ENCODE peak calls at places on chromosome 17, in five cellular contexts. Y, S, Q, R and N are unnamed samples.

GRCh38 chr17:61533797-61534196 is 57.2 kb downstream of the NACA2 start:
- DNase-seq in R (no peak), Y (no peak), S (no peak), Q (no peak), N (no peak)

GRCh38 chr17:67096609-67097008 is 52.3 kb downstream of the CACNG1 start:
- DNase-seq in Q (no peak), Y (no peak), R (no peak), S (no peak), N (no peak)

GRCh38 chr17:77675816-77676799 is 282.4 kb upstream of the TNRC6C start:
- DNase-seq in Q (no peak), S (no peak), R (no peak), Y (no peak), N (no peak)

GRCh38 chr17:39774043-39774442 is 36.3 kb downstream of the GRB7 start:
- DNase-seq in Q (no peak), S (no peak), Y (no peak), R (no peak), N (no peak)

GRCh38 chr17:11889266-11889665 is 108.0 kb downstream of the ZNF18 start:
- DNase-seq in Q (no peak), R (no peak), S (no peak), Y (no peak), N (no peak)

GRCh38 chr17:39169101-39169500 is 3.1 kb upstream of the ARL5C start:
- DNase-seq in Y (no peak), S (no peak), R (no peak), Q (no peak), N (no peak)

GRCh38 chr17:77466140-77466539 is 325.4 kb downstream of the SEC14L1 start:
- DNase-seq in S (no peak), Q (no peak), Y (no peak), R (no peak), N (no peak)

GRCh38 chr17:13288248-13288647 is 270.4 kb upstream of the ELAC2 start:
- DNase-seq in S (no peak), R (no peak), Q (no peak), Y (no peak), N (no peak)

GRCh38 chr17:164536-165235 is 16.8 kb downstream of the DOC2B start:
- DNase-seq in R (peak), Y (no peak), S (peak), Q (peak), N (peak)

GRCh38 chr17:79045830-79046500 is 22.0 kb downstream of the C1QTNF1 start:
- DNase-seq in Y (peak), Q (peak), R (peak), S (peak), N (peak)

GRCh38 chr17:40074175-40074512 is 11.4 kb downstream of the THRA start:
- DNase-seq in Q (no peak), R (no peak), Y (no peak), S (no peak), N (no peak)

GRCh38 chr17:57138956-57139576 is 54.0 kb downstream of the AKAP1 start:
- DNase-seq in Y (no peak), S (no peak), Q (no peak), R (no peak), N (peak)

GRCh38 chr17:75010683-75011406 is 1.6 kb upstream of the MRPL58 start:
- DNase-seq in R (peak), Y (no peak), S (peak), Q (peak), N (peak)

GRCh38 chr17:32958418-32958817 is 30.5 kb downstream of the TMEM98 start:
- DNase-seq in Q (no peak), S (no peak), R (no peak), Y (no peak), N (no peak)

GRCh38 chr17:42365136-42365535 is 23.1 kb downstream of the STAT3 start:
- DNase-seq in Q (no peak), S (no peak), R (no peak), Y (no peak), N (peak)

GRCh38 chr17:39981207-39982068 is 831 bp downstream of the PSMD3 start:
- DNase-seq in R (no peak), Q (no peak), S (no peak), Y (no peak), N (peak)

GRCh38 chr17:43564080-43564594 is 18.0 kb upstream of the ETV4 start:
- DNase-seq in R (no peak), Y (no peak), Q (no peak), S (no peak), N (no peak)

GRCh38 chr17:60525347-60525623 is 757 bp downstream of the APPBP2 start:
- DNase-seq in S (no peak), Y (no peak), R (no peak), Q (no peak), N (no peak)

GRCh38 chr17:56777859-56778258 is 55.9 kb downstream of the C17orf67 start:
- DNase-seq in Q (no peak), R (no peak), S (no peak), Y (no peak), N (peak)

GRCh38 chr17:35087731-35088646 is 24.5 kb upstream of the RFFL start:
- DNase-seq in Y (no peak), R (peak), Q (peak), S (peak), N (peak)

GRCh38 chr17:11383157-11383556 is 142.1 kb downstream of the SHISA6 start:
- DNase-seq in Q (no peak), S (no peak), R (no peak), Y (no peak), N (no peak)

GRCh38 chr17:9271989-9272388 is 250.7 kb downstream of the NTN1 start:
- DNase-seq in R (peak), Y (no peak), S (no peak), Q (no peak), N (no peak)

GRCh38 chr17:17494499-17495447 is 1.4 kb downstream of the RASD1 start:
- DNase-seq in Q (peak), Y (no peak), S (peak), R (peak), N (peak)

GRCh38 chr17:71071837-71072236 is 902.5 kb downstream of the KCNJ2 start:
- DNase-seq in R (no peak), Q (no peak), Y (peak), S (no peak), N (peak)

GRCh38 chr17:1830288-1830687 is 483 bp downstream of the RPA1 start:
- DNase-seq in Q (peak), R (no peak), S (no peak), Y (no peak), N (peak)

GRCh38 chr17:61411944-61412859 is 12.6 kb downstream of the TBX2 start:
- DNase-seq in Q (peak), S (peak), Y (peak), R (peak), N (peak)

GRCh38 chr17:79220715-79221291 is 146.2 kb downstream of the ENGASE start:
- DNase-seq in Y (no peak), S (no peak), R (no peak), Q (no peak), N (no peak)

GRCh38 chr17:72600934-72601333 is 480.1 kb downstream of the SOX9 start:
- DNase-seq in R (no peak), Y (no peak), Q (no peak), S (no peak), N (peak)

GRCh38 chr17:40035162-40035559 is 19.0 kb downstream of the MED24 start:
- DNase-seq in Y (no peak), R (peak), S (no peak), Q (peak), N (peak)

GRCh38 chr17:385195-385835 is 32.7 kb upstream of the RPH3AL start:
- DNase-seq in S (peak), R (no peak), Y (no peak), Q (peak), N (no peak)

GRCh38 chr17:28937044-28937729 is 14.1 kb downstream of the PHF12 start:
- DNase-seq in S (no peak), Q (no peak), R (no peak), Y (no peak), N (peak)

GRCh38 chr17:49223517-49224197 is 6.9 kb downstream of the PHOSPHO1 start:
- DNase-seq in S (peak), Y (peak), Q (peak), R (peak), N (peak)

GRCh38 chr17:67433248-67433924 is 56.3 kb downstream of the PITPNC1 start:
- DNase-seq in Q (no peak), S (no peak), Y (no peak), R (no peak), N (no peak)

DNA sequence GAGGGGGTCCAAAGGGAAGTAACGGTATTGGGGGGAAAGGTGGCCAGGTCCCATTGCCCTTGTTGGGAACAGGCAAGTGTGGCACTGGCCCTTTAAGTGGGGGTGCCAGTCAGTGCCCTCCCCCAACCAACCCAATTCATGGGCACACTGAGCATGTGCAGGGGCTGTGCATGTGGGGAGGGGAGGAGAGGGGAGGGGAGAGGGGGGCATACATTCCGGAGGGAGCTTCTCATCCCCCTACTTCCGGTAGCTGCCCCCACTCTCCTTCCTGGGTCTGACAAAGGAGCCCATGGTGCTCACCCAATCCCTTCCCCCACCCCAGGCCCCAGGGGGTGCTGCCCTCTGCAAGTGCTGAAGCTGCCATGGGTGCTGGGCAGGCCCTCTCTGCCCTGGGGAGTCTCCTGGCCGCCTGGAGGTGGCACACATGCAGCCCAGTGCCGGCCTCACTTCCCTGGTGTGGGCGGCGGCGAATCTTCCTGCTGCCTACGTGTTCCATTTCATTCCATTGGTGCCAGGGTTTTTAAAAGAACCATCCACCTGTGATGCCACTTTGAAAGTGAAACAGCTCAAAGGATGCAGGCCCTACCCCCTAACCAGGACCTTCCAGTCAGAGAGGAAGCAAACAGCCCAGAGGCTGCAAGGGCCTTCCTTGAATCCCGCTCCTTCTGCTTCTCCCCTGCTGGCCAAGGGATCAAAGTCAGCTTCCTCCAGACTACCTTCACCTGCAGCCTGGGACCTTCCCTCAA is 11.0 kb downstream of the HEXIM2 start:
- DNase-seq in Y (peak), S (peak), Q (peak), R (peak), N (peak)
- H3K4me3 ChIP-seq in Y (peak), S (peak), Q (peak), R (peak), N (no peak)

GRCh38 chr17:73822371-73822770 is 178.1 kb upstream of the SDK2 start:
- DNase-seq in Y (no peak), Q (no peak), S (no peak), R (no peak), N (no peak)

GRCh38 chr17:73823684-73824083 is 179.4 kb upstream of the SDK2 start:
- DNase-seq in Q (no peak), R (no peak), S (no peak), Y (no peak), N (no peak)

GRCh38 chr17:73819440-73820395 is 175.5 kb upstream of the SDK2 start:
- DNase-seq in R (no peak), Y (no peak), Q (no peak), S (no peak), N (no peak)

GRCh38 chr17:73821665-73822064 is 177.4 kb upstream of the SDK2 start:
- DNase-seq in S (no peak), Q (no peak), Y (no peak), R (no peak), N (no peak)

GRCh38 chr17:73820686-73821448 is 176.6 kb upstream of the SDK2 start:
- DNase-seq in S (peak), Q (peak), Y (no peak), R (no peak), N (peak)
- TF ChIP-seq CTCF in S (no peak), Q (peak), Y (peak), R (peak), N (peak)

GRCh38 chr17:7133424-7133823 is 18.8 kb upstream of the ASGR2 start:
- DNase-seq in Y (no peak), R (no peak), S (no peak), Q (peak), N (no peak)

GRCh38 chr17:7136266-7136877 is 21.8 kb upstream of the ASGR2 start:
- DNase-seq in S (peak), R (peak), Q (peak), Y (peak), N (peak)

GRCh38 chr17:7132511-7133094 is 18.0 kb upstream of the ASGR2 start:
- DNase-seq in S (no peak), Q (peak), Y (no peak), R (no peak), N (peak)

GRCh38 chr17:7130626-7131467 is 16.2 kb upstream of the ASGR2 start:
- DNase-seq in S (no peak), R (no peak), Q (no peak), Y (no peak), N (peak)

DNA sequence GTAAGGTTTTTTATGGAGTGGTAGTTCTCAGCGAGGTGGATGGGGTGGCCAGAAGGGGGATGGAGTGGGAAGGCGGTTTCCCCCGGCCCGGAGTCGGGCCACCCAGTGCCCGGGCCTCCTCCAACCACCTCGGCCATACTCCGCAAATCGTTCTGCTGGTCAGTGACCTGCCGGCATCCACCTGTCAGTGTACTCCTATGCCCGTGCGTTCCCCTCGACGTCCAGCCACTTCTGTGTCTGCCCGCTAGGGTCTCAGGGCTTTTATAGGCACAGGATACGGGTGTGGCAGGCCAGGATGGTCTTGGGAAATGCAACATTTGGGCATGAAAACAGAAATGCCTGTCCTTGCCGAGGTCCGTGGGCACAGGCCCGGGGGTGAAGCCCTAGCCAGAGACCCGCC is 19.3 kb upstream of the ASGR2 start:
- DNase-seq in R (no peak), S (no peak), Q (no peak), Y (no peak), N (no peak)
- H3K4me3 ChIP-seq in R (no peak), S (no peak), Q (no peak), Y (no peak), N (no peak)

GRCh38 chr17:82416264-82416663 is 1.9 kb upstream of the HEXD start:
- DNase-seq in R (no peak), S (no peak), Q (no peak), Y (no peak), N (no peak)

GRCh38 chr17:82418001-82418986 is at the start of the genes HEXD and OGFOD3:
- DNase-seq in Q (peak), Y (peak), R (peak), S (peak), N (peak)

GRCh38 chr17:82415336-82415735 is 2.8 kb upstream of the HEXD start:
- DNase-seq in Y (no peak), R (no peak), S (no peak), Q (no peak), N (no peak)

GRCh38 chr17:82415786-82416185 is 2.4 kb upstream of the HEXD start:
- DNase-seq in R (no peak), Y (no peak), S (no peak), Q (no peak), N (no peak)

DNA sequence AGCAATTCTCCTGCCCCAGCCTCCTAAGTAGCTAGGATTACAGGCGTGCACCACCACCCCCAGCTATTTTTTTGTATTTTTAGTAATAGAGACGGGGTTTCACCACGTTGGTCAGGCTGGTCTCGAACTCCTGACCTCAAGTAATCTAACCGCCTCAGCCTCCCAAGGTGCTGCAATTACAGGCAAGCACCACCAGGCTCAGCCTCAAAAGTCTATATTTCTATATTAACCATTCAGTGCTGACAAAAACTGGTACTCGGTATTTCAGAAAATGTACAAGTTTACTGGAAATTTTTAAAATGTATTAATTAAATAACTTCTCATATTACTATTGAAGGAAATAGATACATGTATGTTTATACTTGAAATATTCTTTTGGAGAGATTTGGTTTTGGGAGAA is 1.4 kb upstream of the HEXD start:
- DNase-seq in Y (no peak), S (no peak), Q (no peak), R (no peak), N (no peak)
- TF ChIP-seq CTCF in Y (peak), S (no peak), Q (no peak), R (no peak), N (peak)

GRCh38 chr17:15744091-15744676 is 12.1 kb downstream of the TBC1D26 start:
- DNase-seq in Y (no peak), Q (no peak), S (no peak), R (no peak), N (no peak)
- H3K4me3 ChIP-seq in Y (no peak), Q (no peak), S (no peak), R (no peak), N (no peak)

DNA sequence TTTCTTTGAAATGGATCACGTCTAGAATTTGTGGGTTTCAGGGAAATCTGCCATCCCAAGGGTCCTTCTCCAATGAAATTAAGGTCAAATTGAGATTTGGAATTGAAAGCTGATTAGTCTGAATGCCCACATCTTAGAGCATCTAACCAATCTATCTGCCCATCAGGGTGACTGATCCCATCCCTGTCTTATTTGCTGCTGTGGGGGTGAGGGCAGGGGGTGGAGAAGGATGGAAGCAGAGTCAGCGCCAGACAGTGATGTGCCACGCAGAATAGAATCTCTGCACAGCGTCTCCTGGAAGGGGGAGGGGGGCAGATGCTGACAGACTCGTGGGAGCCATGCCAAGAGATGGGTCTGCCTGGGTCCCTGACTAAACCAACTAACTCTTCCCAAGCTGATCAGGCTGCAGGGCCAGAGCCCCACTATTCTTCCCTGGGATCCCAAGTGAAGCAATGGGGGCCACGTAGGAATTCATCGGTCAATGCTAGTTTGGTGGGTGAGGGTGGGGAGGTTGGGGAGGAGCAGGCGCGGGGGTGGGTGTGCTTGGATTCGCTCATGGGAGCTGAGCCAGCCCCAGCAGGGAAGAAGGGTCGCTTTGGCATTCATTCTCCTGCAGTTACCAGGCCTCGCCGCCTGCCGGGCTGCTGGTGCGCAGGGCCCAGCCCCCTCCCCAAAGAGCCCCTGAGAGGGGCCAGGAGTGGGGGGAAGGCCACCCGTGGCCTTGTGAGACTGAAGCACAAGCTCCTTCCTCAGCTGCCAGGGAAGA is 32.2 kb downstream of the CDK5RAP3 start:
- DNase-seq in Q (no peak), Y (no peak), R (no peak), S (no peak), N (no peak)
- TF ChIP-seq CTCF in Q (no peak), Y (no peak), R (no peak), S (no peak), N (no peak)

GRCh38 chr17:80476877-80477646 is 655 bp upstream of the NPTX1 start:
- DNase-seq in Y (no peak), R (no peak), S (no peak), Q (no peak), N (no peak)
- H3K4me3 ChIP-seq in Y (no peak), R (peak), S (peak), Q (peak), N (no peak)

GRCh38 chr17:65182233-65182632 is 45.1 kb downstream of the RGS9 start:
- DNase-seq in S (no peak), R (no peak), Q (no peak), Y (no peak), N (no peak)
- TF ChIP-seq CTCF in S (no peak), R (no peak), Q (no peak), Y (no peak), N (no peak)

DNA sequence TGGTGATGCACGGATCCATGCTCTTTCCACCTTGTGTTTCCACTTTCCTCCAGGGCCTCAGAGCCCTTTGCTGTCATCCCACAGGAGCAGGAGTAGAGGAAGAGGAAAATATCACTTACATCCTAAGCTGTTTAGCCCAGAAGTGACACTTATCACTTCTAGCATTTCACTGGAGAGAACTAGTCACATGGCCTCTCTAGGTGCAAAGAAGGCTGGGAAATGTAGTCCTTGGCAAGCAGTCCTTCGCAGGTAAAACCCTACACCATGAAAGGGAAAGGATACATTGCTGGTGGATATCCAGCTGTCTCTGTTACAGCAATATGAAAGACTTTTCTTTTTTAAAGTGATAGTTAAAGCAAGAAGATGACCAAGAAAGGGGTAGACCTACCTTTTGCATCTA is 185.9 kb downstream of the RGS9 start:
- DNase-seq in Y (peak), Q (no peak), R (no peak), S (no peak), N (no peak)
- H3K4me3 ChIP-seq in Y (no peak), Q (no peak), R (no peak), S (no peak), N (no peak)